ENCODE peak calls at places on chromosomes 2 and 18, in five cellular contexts. One of them, this sample, is unnamed.

GRCh38 chr2:26344581-26345283 is 1.2 kb upstream of the SELENOI start:
- DNase-seq in adrenal gland: peak
- DNase-seq in esophagus squamous epithelium: no peak
- DNase-seq in stomach: no peak
- DNase-seq in uterus: peak
- DNase-seq in this sample: no peak

GRCh38 chr2:207734264-207734635 is 22.8 kb downstream of the CCNYL1 start:
- DNase-seq in adrenal gland: no peak
- DNase-seq in esophagus squamous epithelium: no peak
- DNase-seq in uterus: no peak
- DNase-seq in stomach: no peak
- DNase-seq in this sample: no peak

GRCh38 chr2:37205689-37206341 is 9.5 kb downstream of the CEBPZOS start:
- DNase-seq in esophagus squamous epithelium: no peak
- DNase-seq in uterus: no peak
- DNase-seq in adrenal gland: no peak
- DNase-seq in stomach: no peak
- DNase-seq in this sample: no peak

GRCh38 chr2:44774826-44775492 is 166.5 kb upstream of the SIX3 start:
- DNase-seq in adrenal gland: no peak
- DNase-seq in uterus: no peak
- DNase-seq in esophagus squamous epithelium: no peak
- DNase-seq in stomach: no peak
- DNase-seq in this sample: no peak

GRCh38 chr2:176642074-176642473 is 372.8 kb downstream of the MTX2 start:
- DNase-seq in uterus: no peak
- DNase-seq in esophagus squamous epithelium: no peak
- DNase-seq in adrenal gland: no peak
- DNase-seq in stomach: no peak
- DNase-seq in this sample: peak

GRCh38 chr2:650343-651310 is 26.6 kb downstream of the TMEM18 start:
- DNase-seq in stomach: peak
- DNase-seq in adrenal gland: no peak
- DNase-seq in esophagus squamous epithelium: no peak
- DNase-seq in uterus: no peak
- DNase-seq in this sample: no peak

GRCh38 chr2:238376884-238377391 is 49.8 kb upstream of the ASB1 start:
- DNase-seq in adrenal gland: no peak
- DNase-seq in stomach: no peak
- DNase-seq in uterus: no peak
- DNase-seq in esophagus squamous epithelium: no peak
- DNase-seq in this sample: no peak

GRCh38 chr2:75790790-75791467 is 80.2 kb upstream of the GCFC2 start:
- DNase-seq in adrenal gland: no peak
- DNase-seq in uterus: no peak
- DNase-seq in stomach: no peak
- DNase-seq in esophagus squamous epithelium: no peak
- DNase-seq in this sample: no peak

GRCh38 chr2:73436019-73436418 is 50.4 kb downstream of the ALMS1 start:
- DNase-seq in esophagus squamous epithelium: no peak
- DNase-seq in uterus: no peak
- DNase-seq in adrenal gland: no peak
- DNase-seq in stomach: no peak
- DNase-seq in this sample: no peak

GRCh38 chr2:126220336-126220735 is 435.6 kb upstream of the GYPC start:
- DNase-seq in adrenal gland: no peak
- DNase-seq in esophagus squamous epithelium: no peak
- DNase-seq in uterus: no peak
- DNase-seq in stomach: no peak
- DNase-seq in this sample: no peak

GRCh38 chr18:78618726-78619125 is 360.9 kb upstream of the SALL3 start:
- DNase-seq in uterus: no peak
- DNase-seq in esophagus squamous epithelium: no peak
- DNase-seq in stomach: no peak
- DNase-seq in adrenal gland: no peak
- DNase-seq in this sample: no peak

GRCh38 chr2:215409331-215410127 is 26.3 kb downstream of the FN1 start:
- DNase-seq in adrenal gland: no peak
- DNase-seq in uterus: no peak
- DNase-seq in stomach: no peak
- DNase-seq in esophagus squamous epithelium: no peak
- DNase-seq in this sample: no peak

GRCh38 chr2:102258386-102259074 is 52.8 kb upstream of the IL1RL1 start:
- DNase-seq in adrenal gland: no peak
- DNase-seq in uterus: no peak
- DNase-seq in stomach: no peak
- DNase-seq in esophagus squamous epithelium: no peak
- DNase-seq in this sample: peak

GRCh38 chr18:10916387-10916786 is 233.0 kb downstream of the PIEZO2 start:
- DNase-seq in uterus: no peak
- DNase-seq in stomach: no peak
- DNase-seq in adrenal gland: no peak
- DNase-seq in esophagus squamous epithelium: no peak
- DNase-seq in this sample: no peak

GRCh38 chr2:234495801-234496441 is 960 bp downstream of the ARL4C start:
- DNase-seq in stomach: peak
- DNase-seq in uterus: no peak
- DNase-seq in adrenal gland: peak
- DNase-seq in esophagus squamous epithelium: no peak
- DNase-seq in this sample: no peak
- TF ChIP-seq POLR2A in stomach: no peak
- TF ChIP-seq POLR2A in uterus: no peak
- TF ChIP-seq POLR2A in adrenal gland: no peak
- TF ChIP-seq POLR2A in esophagus squamous epithelium: no peak
- TF ChIP-seq POLR2A in this sample: no peak

GRCh38 chr2:168780671-168781071 is 21.8 kb upstream of the NOSTRIN start:
- DNase-seq in esophagus squamous epithelium: no peak
- DNase-seq in adrenal gland: no peak
- DNase-seq in stomach: no peak
- DNase-seq in uterus: no peak
- DNase-seq in this sample: no peak

GRCh38 chr2:168773128-168773527 is 29.3 kb upstream of the NOSTRIN start:
- DNase-seq in esophagus squamous epithelium: no peak
- DNase-seq in stomach: no peak
- DNase-seq in uterus: no peak
- DNase-seq in adrenal gland: no peak
- DNase-seq in this sample: no peak

GRCh38 chr2:168773719-168774521 is 28.5 kb upstream of the NOSTRIN start:
- DNase-seq in esophagus squamous epithelium: no peak
- DNase-seq in adrenal gland: peak
- DNase-seq in stomach: peak
- DNase-seq in uterus: peak
- DNase-seq in this sample: no peak

GRCh38 chr2:168772704-168773103 is 29.7 kb upstream of the NOSTRIN start:
- DNase-seq in uterus: no peak
- DNase-seq in esophagus squamous epithelium: no peak
- DNase-seq in adrenal gland: no peak
- DNase-seq in stomach: no peak
- DNase-seq in this sample: no peak

DNA sequence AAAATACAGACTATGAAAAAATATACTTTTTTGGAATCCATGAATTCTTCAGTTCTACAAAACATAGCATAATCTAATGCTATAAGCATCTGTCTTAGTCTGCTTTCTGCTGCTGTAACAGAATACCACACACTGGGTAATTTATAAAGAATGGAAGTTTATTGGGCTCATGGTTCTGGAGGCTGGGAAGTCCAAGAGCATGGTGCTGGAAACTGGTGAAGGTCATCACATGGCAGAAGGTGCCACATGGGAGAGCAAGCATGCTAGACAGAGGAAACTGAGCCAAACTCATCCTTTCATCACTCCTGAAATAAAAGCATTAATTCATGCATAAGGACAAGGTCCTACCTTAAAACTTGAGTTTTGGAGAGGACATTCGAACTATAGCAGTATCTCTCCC is 26.6 kb upstream of the NOSTRIN start:
- DNase-seq in adrenal gland: no peak
- DNase-seq in esophagus squamous epithelium: no peak
- DNase-seq in uterus: no peak
- DNase-seq in stomach: no peak
- DNase-seq in this sample: no peak
- TF ChIP-seq POLR2A in adrenal gland: no peak
- TF ChIP-seq POLR2A in esophagus squamous epithelium: no peak
- TF ChIP-seq POLR2A in uterus: no peak
- TF ChIP-seq POLR2A in stomach: no peak
- TF ChIP-seq POLR2A in this sample: no peak

DNA sequence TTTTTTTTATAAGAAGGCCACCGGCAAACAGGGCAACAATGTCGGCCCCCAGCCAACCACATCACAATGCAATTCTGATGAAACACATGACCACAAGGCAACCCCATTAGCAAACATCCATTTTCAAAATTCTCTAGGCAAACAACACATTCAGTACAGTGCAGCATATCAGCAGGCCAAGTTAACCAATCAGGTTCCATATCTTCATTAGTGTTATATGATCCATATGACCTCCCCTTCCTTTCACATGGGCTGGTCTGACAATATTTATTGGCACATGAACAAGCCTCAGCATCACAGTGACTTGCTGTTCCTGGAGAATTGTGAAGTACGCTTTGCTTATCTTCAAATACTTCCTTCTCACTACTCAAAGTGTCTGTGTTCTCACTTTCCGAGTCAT is 19.8 kb downstream of the RNF103 start:
- DNase-seq in adrenal gland: no peak
- DNase-seq in esophagus squamous epithelium: no peak
- DNase-seq in uterus: no peak
- DNase-seq in stomach: no peak
- DNase-seq in this sample: no peak
- TF ChIP-seq POLR2A in adrenal gland: no peak
- TF ChIP-seq POLR2A in esophagus squamous epithelium: no peak
- TF ChIP-seq POLR2A in uterus: no peak
- TF ChIP-seq POLR2A in stomach: no peak
- TF ChIP-seq POLR2A in this sample: no peak

DNA sequence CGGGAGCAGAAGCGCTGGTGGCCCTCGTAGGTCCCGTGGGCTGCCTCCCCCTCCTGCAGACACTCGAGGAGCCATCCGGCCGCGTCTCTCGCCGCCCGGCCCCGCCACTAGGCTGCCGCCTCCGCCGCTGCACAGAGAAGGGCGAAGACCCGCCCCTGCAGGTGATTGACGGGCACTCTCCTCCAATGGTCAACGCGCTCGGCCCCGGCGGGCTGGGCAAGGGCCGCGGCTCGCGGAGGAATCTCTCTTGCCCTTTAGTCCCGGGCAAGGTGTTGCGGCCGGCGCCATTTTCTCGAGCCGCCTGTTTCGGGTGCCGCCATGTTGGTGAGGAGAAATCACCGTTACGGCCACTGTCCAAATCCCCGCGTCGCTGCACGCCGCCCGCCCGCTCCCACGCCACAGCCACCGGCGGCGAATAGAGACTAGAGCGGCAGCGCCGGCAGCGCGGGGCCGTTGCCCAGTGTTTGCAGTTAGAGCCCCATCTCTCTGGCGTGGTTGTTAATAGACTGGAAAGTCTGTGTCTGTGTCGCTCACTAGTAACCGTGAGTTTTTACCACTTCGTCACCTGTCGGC is at the start of gene ZC3H6:
- DNase-seq in uterus: peak
- DNase-seq in stomach: peak
- DNase-seq in adrenal gland: peak
- DNase-seq in esophagus squamous epithelium: peak
- DNase-seq in this sample: peak
- TF ChIP-seq POLR2A in uterus: peak
- TF ChIP-seq POLR2A in stomach: no peak
- TF ChIP-seq POLR2A in adrenal gland: peak
- TF ChIP-seq POLR2A in esophagus squamous epithelium: no peak
- TF ChIP-seq POLR2A in this sample: peak

GRCh38 chr2:150125188-150125587 is 362.3 kb downstream of the RND3 start:
- DNase-seq in stomach: no peak
- DNase-seq in uterus: no peak
- DNase-seq in adrenal gland: no peak
- DNase-seq in esophagus squamous epithelium: no peak
- DNase-seq in this sample: no peak
- TF ChIP-seq POLR2A in stomach: no peak
- TF ChIP-seq POLR2A in uterus: no peak
- TF ChIP-seq POLR2A in adrenal gland: no peak
- TF ChIP-seq POLR2A in esophagus squamous epithelium: no peak
- TF ChIP-seq POLR2A in this sample: no peak

DNA sequence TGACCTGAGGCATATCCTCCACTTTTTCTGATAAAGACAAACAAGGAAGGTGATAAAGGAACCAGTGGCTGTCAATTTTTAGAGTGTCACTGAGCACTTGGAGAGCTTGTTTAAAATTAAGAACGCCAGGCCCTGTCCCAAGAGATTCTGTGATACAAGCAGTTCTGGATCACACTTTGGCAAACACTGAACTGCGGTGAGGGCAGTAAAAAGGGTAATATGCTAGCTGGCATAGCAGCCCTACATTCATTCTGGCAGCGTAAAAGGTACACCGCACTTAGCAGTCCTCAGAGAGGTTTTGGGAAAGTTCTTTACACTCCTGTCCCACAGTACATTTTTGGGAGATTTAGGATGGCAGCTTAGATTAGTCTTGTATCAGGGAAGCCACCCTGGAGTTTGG is 101.3 kb upstream of the CCDC150 start:
- DNase-seq in esophagus squamous epithelium: no peak
- DNase-seq in uterus: no peak
- DNase-seq in adrenal gland: no peak
- DNase-seq in stomach: no peak
- DNase-seq in this sample: no peak
- TF ChIP-seq POLR2A in esophagus squamous epithelium: no peak
- TF ChIP-seq POLR2A in uterus: no peak
- TF ChIP-seq POLR2A in adrenal gland: no peak
- TF ChIP-seq POLR2A in stomach: no peak
- TF ChIP-seq POLR2A in this sample: no peak

GRCh38 chr2:85707304-85707703 is 13.1 kb downstream of the GNLY start:
- DNase-seq in esophagus squamous epithelium: no peak
- DNase-seq in stomach: peak
- DNase-seq in uterus: no peak
- DNase-seq in adrenal gland: peak
- DNase-seq in this sample: no peak
- TF ChIP-seq POLR2A in esophagus squamous epithelium: no peak
- TF ChIP-seq POLR2A in stomach: no peak
- TF ChIP-seq POLR2A in uterus: no peak
- TF ChIP-seq POLR2A in adrenal gland: no peak
- TF ChIP-seq POLR2A in this sample: no peak

GRCh38 chr2:157876066-157876770 is at the start of gene ACVR1:
- DNase-seq in stomach: peak
- DNase-seq in adrenal gland: peak
- DNase-seq in esophagus squamous epithelium: peak
- DNase-seq in uterus: peak
- DNase-seq in this sample: peak
- TF ChIP-seq POLR2A in stomach: no peak
- TF ChIP-seq POLR2A in adrenal gland: peak
- TF ChIP-seq POLR2A in esophagus squamous epithelium: no peak
- TF ChIP-seq POLR2A in uterus: peak
- TF ChIP-seq POLR2A in this sample: peak

GRCh38 chr2:105337122-105338019 is at the start of gene C2orf49:
- DNase-seq in uterus: peak
- DNase-seq in esophagus squamous epithelium: peak
- DNase-seq in stomach: peak
- DNase-seq in adrenal gland: peak
- DNase-seq in this sample: peak
- TF ChIP-seq POLR2A in uterus: peak
- TF ChIP-seq POLR2A in esophagus squamous epithelium: no peak
- TF ChIP-seq POLR2A in stomach: no peak
- TF ChIP-seq POLR2A in adrenal gland: peak
- TF ChIP-seq POLR2A in this sample: peak